ENCODE peak calls at places on chromosomes 7 and 10, in seven cellular contexts. M is H54, A is ovary, J is IMR-90, B is iPS-NIHi11, L is renal cortical epithelial cell, T is left colon. K is an unnamed sample.

GRCh38 chr7:55100172-55100961 is 81.5 kb downstream of the EGFR start:
- DNase-seq in L (no peak), M (no peak), J (peak), B (no peak), A (peak), T (peak), K (no peak)

GRCh38 chr10:48241301-48241700 is 33.2 kb downstream of the FRMPD2 start:
- DNase-seq in T (no peak), L (no peak), A (no peak), B (no peak), M (no peak), J (no peak), K (no peak)

GRCh38 chr7:117402109-117402508 is 25.2 kb downstream of the ASZ1 start:
- DNase-seq in J (peak), L (peak), T (no peak), A (no peak), M (no peak), B (no peak), K (no peak)

GRCh38 chr7:3712841-3713240 is 411.8 kb downstream of the SDK1 start:
- DNase-seq in J (no peak), A (no peak), M (no peak), T (peak), B (no peak), L (no peak), K (no peak)

GRCh38 chr7:2225830-2226229 is 6.9 kb downstream of the MAD1L1 start:
- DNase-seq in T (no peak), M (no peak), B (no peak), A (no peak), J (no peak), L (no peak), K (no peak)

GRCh38 chr7:31651800-31652326 is 35.2 kb upstream of the PPP1R17 start:
- DNase-seq in J (no peak), T (no peak), M (no peak), L (no peak), B (peak), A (no peak), K (no peak)

GRCh38 chr7:86911703-86912102 is 147.8 kb downstream of the ELAPOR2 start:
- DNase-seq in A (no peak), J (no peak), L (no peak), B (no peak), M (no peak), T (no peak), K (no peak)

GRCh38 chr7:88191911-88192310 is 27.9 kb downstream of the SRI start:
- DNase-seq in T (no peak), M (no peak), B (no peak), L (no peak), A (no peak), J (no peak), K (no peak)

GRCh38 chr10:96306516-96306915 is 2.3 kb downstream of the DNTT start:
- DNase-seq in B (peak), J (no peak), M (no peak), L (peak), T (peak), A (no peak), K (peak)

GRCh38 chr10:43209651-43210141 is 57.2 kb downstream of the RASGEF1A start:
- DNase-seq in M (no peak), T (no peak), A (no peak), L (no peak), B (no peak), J (no peak), K (no peak)

GRCh38 chr7:80277434-80278427 is 143.1 kb downstream of the GNAI1 start:
- DNase-seq in M (no peak), L (peak), J (peak), B (no peak), A (no peak), T (no peak), K (no peak)

GRCh38 chr10:106436123-106436740 is 728.3 kb downstream of the SORCS1 start:
- DNase-seq in T (no peak), A (no peak), L (peak), M (no peak), B (no peak), J (peak), K (peak)

GRCh38 chr10:116815641-116816415 is 33.5 kb upstream of the ENO4 start:
- DNase-seq in A (no peak), J (peak), T (no peak), M (peak), B (no peak), L (peak), K (no peak)

GRCh38 chr7:1819258-1819841 is 149.3 kb downstream of the ELFN1 start:
- DNase-seq in A (no peak), B (no peak), J (no peak), M (no peak), L (no peak), T (no peak), K (no peak)

GRCh38 chr7:41821521-41822213 is 118.8 kb upstream of the INHBA start:
- DNase-seq in B (no peak), A (no peak), J (no peak), M (no peak), L (no peak), T (no peak), K (no peak)

GRCh38 chr10:1715821-1716220 is 21.5 kb downstream of the ADARB2 start:
- DNase-seq in T (peak), A (no peak), L (no peak), J (no peak), B (peak), M (peak), K (no peak)

GRCh38 chr10:15491856-15492255 is 120.8 kb upstream of the FAM171A1 start:
- DNase-seq in M (no peak), J (no peak), A (no peak), L (no peak), B (no peak), T (no peak), K (no peak)

GRCh38 chr7:142854505-142855400 is at the start of gene EPHB6:
- DNase-seq in B (peak), L (peak), A (peak), M (no peak), T (peak), J (peak), K (no peak)

GRCh38 chr7:120609136-120609753 is 248.7 kb downstream of the TSPAN12 start:
- DNase-seq in A (no peak), L (no peak), J (no peak), B (no peak), M (no peak), T (no peak), K (no peak)

GRCh38 chr10:132482090-132482489 is 55.5 kb upstream of the INPP5A start:
- DNase-seq in A (peak), T (no peak), J (peak), B (no peak), M (no peak), L (no peak), K (no peak)

GRCh38 chr10:6786579-6787031 is 206.5 kb upstream of the PRKCQ start:
- DNase-seq in J (peak), A (peak), B (no peak), L (peak), M (no peak), T (no peak), K (peak)

GRCh38 chr7:47389171-47389922 is 192.6 kb downstream of the TNS3 start:
- DNase-seq in M (no peak), T (no peak), J (no peak), A (no peak), L (no peak), B (no peak), K (no peak)

GRCh38 chr7:150820578-150821198 is 20.1 kb downstream of the TMEM176A start:
- DNase-seq in J (no peak), A (no peak), T (no peak), M (no peak), L (peak), B (no peak), K (no peak)

GRCh38 chr7:51071427-51071826 is 245.2 kb downstream of the COBL start:
- DNase-seq in L (no peak), M (no peak), B (no peak), A (no peak), T (no peak), J (no peak), K (no peak)

GRCh38 chr10:122648599-122649428 is 50.8 kb downstream of the C10orf120 start:
- DNase-seq in J (peak), T (peak), B (peak), M (peak), L (peak), A (no peak), K (peak)

GRCh38 chr10:14263041-14263440 is 67.7 kb downstream of the FRMD4A start:
- DNase-seq in A (no peak), M (no peak), J (no peak), L (no peak), T (no peak), B (no peak), K (no peak)

GRCh38 chr7:63789378-63790176 is 209.1 kb upstream of the ZNF722 start:
- DNase-seq in A (peak), L (no peak), T (peak), J (no peak), M (no peak), B (no peak), K (no peak)

K was measured in pons.